ENCODE peak calls at places on chromosome 22, in four cellular contexts. One of them, this sample, is unnamed.

GRCh38 chr22:36191106-36191836 is 10.3 kb downstream of the APOL4 start:
- DNase-seq in body of pancreas: peak
- DNase-seq in spleen: no peak
- DNase-seq in IMR-90: peak
- DNase-seq in this sample: no peak

GRCh38 chr22:22881116-22882032 is 6.2 kb upstream of the IGLL5 start:
- DNase-seq in body of pancreas: no peak
- DNase-seq in spleen: no peak
- DNase-seq in IMR-90: no peak
- DNase-seq in this sample: no peak

GRCh38 chr22:47129902-47130301 is 367.5 kb downstream of the TBC1D22A start:
- DNase-seq in body of pancreas: peak
- DNase-seq in spleen: peak
- DNase-seq in IMR-90: no peak
- DNase-seq in this sample: peak

GRCh38 chr22:30017375-30017774 is 62.9 kb upstream of the HORMAD2 start:
- DNase-seq in body of pancreas: no peak
- DNase-seq in spleen: no peak
- DNase-seq in IMR-90: peak
- DNase-seq in this sample: no peak

GRCh38 chr22:37082251-37082650 is 27.3 kb downstream of the TMPRSS6 start:
- DNase-seq in body of pancreas: no peak
- DNase-seq in spleen: no peak
- DNase-seq in IMR-90: peak
- DNase-seq in this sample: no peak

GRCh38 chr22:36546932-36547331 is 18.0 kb upstream of the EIF3D start:
- DNase-seq in body of pancreas: no peak
- DNase-seq in spleen: no peak
- DNase-seq in IMR-90: peak
- DNase-seq in this sample: no peak

GRCh38 chr22:30159561-30160353 is 79.5 kb downstream of the HORMAD2 start:
- DNase-seq in body of pancreas: peak
- DNase-seq in spleen: no peak
- DNase-seq in IMR-90: peak
- DNase-seq in this sample: no peak

GRCh38 chr22:29946220-29946619 is 63.2 kb downstream of the MTMR3 start:
- DNase-seq in body of pancreas: no peak
- DNase-seq in spleen: no peak
- DNase-seq in IMR-90: no peak
- DNase-seq in this sample: peak

GRCh38 chr22:36868546-36868945 is 7.7 kb downstream of the NCF4 start:
- DNase-seq in body of pancreas: no peak
- DNase-seq in spleen: no peak
- DNase-seq in IMR-90: no peak
- DNase-seq in this sample: no peak

GRCh38 chr22:36528336-36528735 is 630 bp downstream of the EIF3D start:
- DNase-seq in body of pancreas: no peak
- DNase-seq in spleen: no peak
- DNase-seq in IMR-90: no peak
- DNase-seq in this sample: no peak

GRCh38 chr22:30574095-30574981 is at the start of gene GAL3ST1:
- DNase-seq in body of pancreas: peak
- DNase-seq in spleen: no peak
- DNase-seq in IMR-90: no peak
- DNase-seq in this sample: no peak

GRCh38 chr22:27564806-27565205 is 236.8 kb downstream of the MN1 start:
- DNase-seq in body of pancreas: no peak
- DNase-seq in spleen: no peak
- DNase-seq in IMR-90: no peak
- DNase-seq in this sample: no peak

GRCh38 chr22:31537019-31537535 is 40.7 kb downstream of the SFI1 start:
- DNase-seq in body of pancreas: no peak
- DNase-seq in spleen: no peak
- DNase-seq in IMR-90: no peak
- DNase-seq in this sample: no peak

GRCh38 chr22:46280999-46281623 is 13.3 kb downstream of the TTC38 start:
- DNase-seq in body of pancreas: no peak
- DNase-seq in spleen: peak
- DNase-seq in IMR-90: no peak
- DNase-seq in this sample: no peak

GRCh38 chr22:32018056-32018455 is 25.0 kb upstream of the SLC5A1 start:
- DNase-seq in body of pancreas: no peak
- DNase-seq in spleen: no peak
- DNase-seq in IMR-90: no peak
- DNase-seq in this sample: no peak

GRCh38 chr22:30694638-30695350 is at the start of gene OSBP2:
- DNase-seq in body of pancreas: peak
- DNase-seq in spleen: peak
- DNase-seq in IMR-90: no peak
- DNase-seq in this sample: no peak

GRCh38 chr22:31062566-31063230 is 18.4 kb upstream of the SMTN start:
- DNase-seq in body of pancreas: no peak
- DNase-seq in spleen: no peak
- DNase-seq in IMR-90: no peak
- DNase-seq in this sample: no peak

GRCh38 chr22:46482311-46482710 is 55.1 kb downstream of the CELSR1 start:
- DNase-seq in body of pancreas: no peak
- DNase-seq in spleen: no peak
- DNase-seq in IMR-90: no peak
- DNase-seq in this sample: no peak

GRCh38 chr22:32202539-32203180 is 2.2 kb downstream of the RFPL2 start:
- DNase-seq in body of pancreas: peak
- DNase-seq in spleen: no peak
- DNase-seq in IMR-90: peak
- DNase-seq in this sample: peak

GRCh38 chr22:23179381-23180294 is 671 bp upstream of the BCR start:
- DNase-seq in body of pancreas: peak
- DNase-seq in spleen: peak
- DNase-seq in IMR-90: no peak
- DNase-seq in this sample: no peak

GRCh38 chr22:23376256-23376655 is 195.9 kb downstream of the BCR start:
- DNase-seq in body of pancreas: no peak
- DNase-seq in spleen: no peak
- DNase-seq in IMR-90: no peak
- DNase-seq in this sample: peak

GRCh38 chr22:38468761-38469305 is 937 bp downstream of the KDELR3 start:
- DNase-seq in body of pancreas: no peak
- DNase-seq in spleen: peak
- DNase-seq in IMR-90: no peak
- DNase-seq in this sample: no peak

GRCh38 chr22:21881841-21882753 is 14.7 kb upstream of the MAPK1 start:
- DNase-seq in body of pancreas: no peak
- DNase-seq in spleen: no peak
- DNase-seq in IMR-90: no peak
- DNase-seq in this sample: no peak

GRCh38 chr22:39353346-39353745 is 3.6 kb downstream of the SYNGR1 start:
- DNase-seq in body of pancreas: no peak
- DNase-seq in spleen: no peak
- DNase-seq in IMR-90: no peak
- DNase-seq in this sample: no peak

GRCh38 chr22:17159504-17159951 is 451 bp upstream of the HDHD5 start:
- DNase-seq in body of pancreas: peak
- DNase-seq in spleen: no peak
- DNase-seq in IMR-90: peak
- DNase-seq in this sample: no peak

GRCh38 chr22:31344369-31345330 is 1.5 kb downstream of the PATZ1 start:
- DNase-seq in body of pancreas: peak
- DNase-seq in spleen: peak
- DNase-seq in IMR-90: peak
- DNase-seq in this sample: peak

GRCh38 chr22:47051435-47052175 is 289.2 kb downstream of the TBC1D22A start:
- DNase-seq in body of pancreas: no peak
- DNase-seq in spleen: peak
- DNase-seq in IMR-90: no peak
- DNase-seq in this sample: no peak

GRCh38 chr22:36383110-36383581 is 4.6 kb downstream of the MYH9 start:
- DNase-seq in body of pancreas: peak
- DNase-seq in spleen: peak
- DNase-seq in IMR-90: peak
- DNase-seq in this sample: peak

GRCh38 chr22:17563936-17564391 is 666 bp downstream of the SLC25A18 start:
- DNase-seq in body of pancreas: peak
- DNase-seq in spleen: no peak
- DNase-seq in IMR-90: peak
- DNase-seq in this sample: no peak

GRCh38 chr22:27387561-27387960 is 414.0 kb downstream of the MN1 start:
- DNase-seq in body of pancreas: no peak
- DNase-seq in spleen: no peak
- DNase-seq in IMR-90: no peak
- DNase-seq in this sample: no peak

GRCh38 chr22:32413715-32414114 is 1.7 kb upstream of the RTCB start:
- DNase-seq in body of pancreas: no peak
- DNase-seq in spleen: no peak
- DNase-seq in IMR-90: peak
- DNase-seq in this sample: peak

GRCh38 chr22:22897036-22897435 is 9.4 kb downstream of the IGLL5 start:
- DNase-seq in body of pancreas: no peak
- DNase-seq in spleen: peak
- DNase-seq in IMR-90: no peak
- DNase-seq in this sample: no peak

GRCh38 chr22:23035557-23036277 is 34.6 kb upstream of the GNAZ start:
- DNase-seq in body of pancreas: no peak
- DNase-seq in spleen: peak
- DNase-seq in IMR-90: no peak
- DNase-seq in this sample: no peak

GRCh38 chr22:48418831-48419230 is 1408.8 kb downstream of the BRD1 start:
- DNase-seq in body of pancreas: no peak
- DNase-seq in spleen: peak
- DNase-seq in IMR-90: no peak
- DNase-seq in this sample: no peak

GRCh38 chr22:48415535-48415934 is 1412.1 kb downstream of the BRD1 start:
- DNase-seq in body of pancreas: no peak
- DNase-seq in spleen: no peak
- DNase-seq in IMR-90: no peak
- DNase-seq in this sample: no peak

GRCh38 chr22:48422900-48423480 is 1404.7 kb downstream of the BRD1 start:
- DNase-seq in body of pancreas: no peak
- DNase-seq in spleen: no peak
- DNase-seq in IMR-90: no peak
- DNase-seq in this sample: no peak

GRCh38 chr22:48414662-48415061 is 1413.0 kb downstream of the BRD1 start:
- DNase-seq in body of pancreas: no peak
- DNase-seq in spleen: no peak
- DNase-seq in IMR-90: no peak
- DNase-seq in this sample: no peak

GRCh38 chr22:48417143-48418070 is 1410.3 kb downstream of the BRD1 start:
- DNase-seq in body of pancreas: no peak
- DNase-seq in spleen: peak
- DNase-seq in IMR-90: no peak
- DNase-seq in this sample: no peak
- TF ChIP-seq POLR2A in body of pancreas: no peak
- TF ChIP-seq POLR2A in spleen: no peak
- TF ChIP-seq POLR2A in IMR-90: no peak
- TF ChIP-seq POLR2A in this sample: no peak

DNA sequence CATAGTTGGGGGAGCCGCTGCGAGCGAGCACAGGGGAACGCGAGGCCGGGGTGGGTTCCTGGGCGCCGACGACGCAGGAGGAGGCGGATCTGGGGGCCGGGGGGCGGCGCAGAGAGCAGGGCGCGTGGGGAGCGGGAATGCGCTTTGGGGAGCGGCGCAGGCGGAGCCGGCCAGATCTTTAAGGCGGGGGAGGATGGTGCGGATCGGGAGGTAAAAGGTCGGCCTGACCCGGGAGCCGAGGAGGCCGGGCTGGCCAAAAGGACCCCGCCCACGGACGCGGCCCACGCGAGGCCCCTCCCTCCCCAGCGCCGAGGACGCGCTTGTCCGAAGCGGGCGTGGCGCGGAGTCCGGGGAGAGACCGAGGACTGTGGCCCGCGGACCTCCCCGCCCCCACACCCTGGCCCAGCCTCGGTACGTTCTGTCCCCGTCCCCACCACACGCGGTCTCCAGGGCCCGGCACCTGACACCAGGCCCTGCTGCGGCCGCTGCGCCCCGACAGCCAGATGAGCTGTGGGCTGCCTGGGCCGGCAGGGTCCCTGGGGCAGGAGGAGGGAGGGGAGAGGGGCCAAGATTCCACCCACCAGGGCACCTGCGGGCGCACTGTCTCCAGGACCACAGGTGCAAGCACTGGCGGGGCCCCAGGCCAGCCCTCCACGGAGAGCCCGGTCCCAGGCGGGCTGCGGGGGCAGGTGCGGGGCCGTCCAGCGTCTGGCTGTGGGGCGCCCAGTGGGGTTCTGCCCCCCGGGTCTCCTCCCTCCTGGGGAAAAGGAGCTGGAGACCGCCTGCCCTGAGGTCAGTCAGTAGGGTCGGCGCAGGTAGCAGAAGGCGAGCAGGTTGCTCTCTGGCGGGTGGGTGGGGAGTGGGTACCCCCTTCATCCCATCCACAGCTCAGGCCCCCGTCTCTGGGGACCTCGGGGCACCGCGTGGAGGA is 10.9 kb downstream of the PIM3 start:
- DNase-seq in body of pancreas: peak
- DNase-seq in spleen: peak
- DNase-seq in IMR-90: no peak
- DNase-seq in this sample: peak
- TF ChIP-seq POLR2A in body of pancreas: no peak
- TF ChIP-seq POLR2A in spleen: no peak
- TF ChIP-seq POLR2A in IMR-90: peak
- TF ChIP-seq POLR2A in this sample: peak

DNA sequence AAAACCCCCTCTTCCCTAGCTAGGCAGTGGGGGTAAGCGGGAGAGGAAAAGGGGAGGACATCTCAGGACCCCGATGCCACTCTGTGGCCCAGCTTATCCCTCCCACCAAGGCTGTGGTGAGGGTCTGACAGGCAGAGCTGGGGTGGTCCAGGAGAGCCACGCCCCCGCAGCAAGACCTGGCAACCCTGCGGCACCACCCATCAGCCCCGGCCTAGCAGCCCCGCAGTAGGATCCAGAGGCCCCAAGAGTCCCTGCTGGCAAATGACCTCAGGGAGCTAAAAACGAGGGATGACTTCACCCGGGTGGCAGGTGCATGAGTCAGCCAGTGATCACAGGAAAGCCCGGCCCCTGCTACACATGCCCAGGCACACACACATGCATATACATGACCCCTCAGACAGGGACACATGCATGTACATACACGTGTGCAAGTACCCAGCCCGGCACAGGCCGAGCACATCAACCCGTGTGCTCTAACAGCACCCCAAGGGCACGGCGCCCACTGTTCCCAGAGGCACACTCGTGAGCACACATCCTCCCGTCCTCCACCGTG is 32.3 kb downstream of the ARVCF start:
- DNase-seq in body of pancreas: peak
- DNase-seq in spleen: peak
- DNase-seq in IMR-90: peak
- DNase-seq in this sample: peak
- TF ChIP-seq POLR2A in body of pancreas: no peak
- TF ChIP-seq POLR2A in spleen: no peak
- TF ChIP-seq POLR2A in IMR-90: no peak
- TF ChIP-seq POLR2A in this sample: no peak

GRCh38 chr22:45090364-45090960 is 73.3 kb upstream of the NUP50 start:
- DNase-seq in body of pancreas: peak
- DNase-seq in spleen: no peak
- DNase-seq in IMR-90: peak
- DNase-seq in this sample: no peak
- TF ChIP-seq POLR2A in body of pancreas: no peak
- TF ChIP-seq POLR2A in spleen: no peak
- TF ChIP-seq POLR2A in IMR-90: no peak
- TF ChIP-seq POLR2A in this sample: no peak

GRCh38 chr22:24553597-24554315 is 1.2 kb downstream of the GUCD1 start:
- DNase-seq in body of pancreas: peak
- DNase-seq in spleen: peak
- DNase-seq in IMR-90: peak
- DNase-seq in this sample: peak
- TF ChIP-seq POLR2A in body of pancreas: no peak
- TF ChIP-seq POLR2A in spleen: no peak
- TF ChIP-seq POLR2A in IMR-90: no peak
- TF ChIP-seq POLR2A in this sample: peak

This sample was measured in erythroblast.